ENCODE peak calls at places on chromosomes 12 and 14, in six cellular contexts. K is fibroblast of lung, R is pancreas, M is heart left ventricle, N is K562, C is thoracic aorta. O is an unnamed sample. For H3K4me1, the result is how much of the 10 kb centered on the place peaks cover.

GRCh38 chr12:124869011-124869665 is 5.5 kb upstream of the SCARB1 start:
- DNase-seq in N (peak), M (no peak), C (no peak), R (no peak), K (no peak), O (no peak)

GRCh38 chr12:100187068-100187467 is 13.5 kb upstream of the ACTR6 start:
- DNase-seq in K (no peak), M (no peak), R (no peak), C (no peak), N (no peak), O (no peak)

GRCh38 chr14:102922490-102923200 is at the start of gene AMN:
- DNase-seq in C (no peak), K (no peak), N (peak), R (no peak), M (peak), O (no peak)

GRCh38 chr12:59844775-59845174 is 248.9 kb downstream of the SLC16A7 start:
- DNase-seq in M (no peak), N (no peak), C (no peak), K (no peak), R (no peak), O (no peak)

GRCh38 chr14:62209287-62209899 is 447.2 kb downstream of the SNAPC1 start:
- DNase-seq in R (no peak), K (peak), N (no peak), C (no peak), M (no peak), O (no peak)

GRCh38 chr12:44078273-44078672 is 242.4 kb downstream of the TMEM117 start:
- DNase-seq in C (no peak), M (no peak), R (no peak), N (no peak), K (no peak), O (no peak)

GRCh38 chr12:74365178-74365964 is 172.3 kb upstream of the ATXN7L3B start:
- DNase-seq in R (no peak), K (peak), N (peak), M (no peak), C (no peak), O (peak)

GRCh38 chr14:53109028-53109687 is 44.0 kb downstream of the DDHD1 start:
- DNase-seq in N (no peak), K (no peak), C (no peak), R (no peak), M (no peak), O (peak)

GRCh38 chr12:113244015-113244983 is 23.0 kb downstream of the TPCN1 start:
- DNase-seq in C (no peak), R (peak), N (no peak), K (no peak), M (peak), O (no peak)

GRCh38 chr12:108635997-108636808 is 2.5 kb upstream of the SELPLG start:
- DNase-seq in C (no peak), N (no peak), R (no peak), K (no peak), M (no peak), O (peak)

GRCh38 chr12:102484017-102484731 is 3.8 kb upstream of the IGF1 start:
- DNase-seq in C (no peak), R (peak), K (peak), N (peak), M (no peak), O (peak)

GRCh38 chr12:113214938-113215400 is 6.3 kb upstream of the TPCN1 start:
- DNase-seq in C (no peak), M (no peak), K (peak), N (no peak), R (no peak), O (peak)

GRCh38 chr12:116317986-116318737 is 40.7 kb upstream of the MED13L start:
- DNase-seq in R (peak), M (no peak), N (no peak), C (no peak), K (peak), O (no peak)

GRCh38 chr12:113838896-113839295 is 127.2 kb downstream of the RBM19 start:
- DNase-seq in K (no peak), C (no peak), N (no peak), M (no peak), R (no peak), O (no peak)

GRCh38 chr14:75812592-75812991 is 151.5 kb downstream of the TTLL5 start:
- DNase-seq in R (no peak), K (no peak), C (no peak), N (no peak), M (no peak), O (no peak)

GRCh38 chr12:52119398-52120254 is 40.1 kb downstream of the SMIM41 start:
- DNase-seq in R (peak), C (no peak), M (no peak), N (peak), K (peak), O (peak)

GRCh38 chr12:3303410-3304136 is 187.4 kb upstream of the PRMT8 start:
- DNase-seq in R (peak), M (no peak), N (no peak), K (peak), C (no peak), O (no peak)

GRCh38 chr12:11941601-11942360 is 129.0 kb upstream of the BCL2L14 start:
- DNase-seq in C (no peak), M (no peak), R (no peak), K (peak), N (no peak), O (no peak)

GRCh38 chr12:20367731-20368652 is at the start of gene PDE3A:
- DNase-seq in K (peak), R (peak), C (no peak), M (peak), N (no peak), O (no peak)

DNA sequence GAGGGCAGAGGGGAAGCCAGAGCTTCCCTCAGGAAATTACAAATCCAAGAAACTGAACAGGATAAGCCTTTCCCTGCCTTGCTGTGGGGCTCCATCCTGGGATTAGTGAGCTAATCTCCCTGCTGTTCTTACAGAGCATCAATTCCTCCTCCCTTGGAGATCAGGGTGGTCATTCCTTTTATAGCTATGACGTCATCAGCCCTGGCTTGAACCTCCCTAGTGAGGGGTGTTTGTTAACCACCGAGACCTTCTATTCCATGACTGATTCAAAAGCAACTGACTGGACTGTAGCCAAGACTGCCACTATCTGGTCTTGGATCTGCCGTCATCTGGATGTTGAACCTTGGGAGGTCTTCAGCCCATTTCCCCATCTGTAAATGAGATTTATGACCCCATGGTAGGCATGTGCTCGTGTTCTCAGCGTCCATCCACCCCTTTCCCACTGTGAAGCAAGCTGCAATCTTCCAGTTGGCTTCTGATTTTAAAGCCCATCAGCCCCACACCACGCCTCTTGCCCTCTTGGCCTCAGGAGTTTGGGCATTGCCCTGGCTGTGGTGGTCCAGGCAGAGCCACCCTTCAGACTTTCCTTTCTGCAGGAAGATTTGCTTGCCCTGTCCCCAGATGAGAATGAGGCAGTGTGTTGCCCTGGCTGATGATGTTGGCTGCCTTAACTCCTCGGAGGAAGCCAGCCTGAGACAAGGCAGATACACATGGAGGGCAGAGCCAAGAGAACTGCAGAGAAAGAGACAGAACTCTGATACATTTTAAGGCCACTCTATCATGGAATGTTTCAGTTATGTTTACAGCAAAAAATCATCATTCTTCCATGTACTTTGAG is 59.6 kb upstream of the ACTN1 start:
- DNase-seq in N (no peak), C (no peak), R (no peak), K (peak), M (no peak), O (no peak)
- H3K27ac ChIP-seq in N (no peak), C (peak), R (no peak), K (peak), M (peak), O (no peak)

DNA sequence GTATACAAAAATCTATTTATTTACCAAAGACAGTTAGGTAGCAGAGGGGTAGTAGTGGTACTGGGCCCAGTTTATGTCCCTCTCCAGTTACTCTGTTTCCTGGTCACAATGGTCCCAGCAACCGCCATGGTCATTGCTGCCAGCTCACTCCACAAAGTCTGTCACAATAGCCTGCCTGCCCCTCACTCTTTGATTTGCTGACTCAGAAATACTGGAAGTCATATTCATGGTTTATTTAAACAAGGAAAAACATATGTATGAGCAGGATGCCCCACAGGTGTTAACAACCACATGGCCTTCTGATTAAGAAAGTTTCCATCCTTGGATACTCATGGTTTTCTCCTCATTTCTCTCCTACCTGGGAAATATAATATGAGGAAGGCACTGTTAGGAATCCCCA is 49.2 kb downstream of the TSHR start:
- DNase-seq in K (no peak), R (no peak), C (no peak), N (no peak), M (no peak), O (no peak)
- H3K4me1 ChIP-seq in K (under half), R (under half), C (under half), N (under half), M (under half), O (under half)

DNA sequence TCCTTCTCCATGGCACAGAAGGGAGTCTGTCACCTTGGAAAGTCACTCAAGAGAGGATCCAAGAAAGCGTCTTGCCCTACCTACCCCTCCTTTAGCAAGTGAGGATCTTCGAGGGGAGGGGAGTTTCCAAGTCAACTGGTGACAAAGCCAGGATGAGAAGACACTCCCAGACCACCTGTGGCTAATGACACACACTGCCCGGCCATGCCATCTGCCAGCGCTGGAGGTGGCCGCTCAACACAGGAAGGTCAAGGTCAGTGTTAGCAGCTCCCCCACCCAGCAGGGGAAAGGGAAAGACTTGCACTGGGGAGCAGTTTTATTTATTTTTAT is 41.3 kb downstream of the ELK3 start:
- DNase-seq in K (no peak), R (no peak), M (no peak), C (no peak), N (no peak), O (no peak)
- H3K27ac ChIP-seq in K (peak), R (no peak), M (peak), C (no peak), N (no peak), O (no peak)

GRCh38 chr12:55966408-55967281 is at the start of gene CDK2:
- DNase-seq in K (peak), C (peak), N (peak), M (peak), R (peak), O (peak)

GRCh38 chr12:55969356-55969755 is 2.7 kb downstream of the CDK2 start:
- DNase-seq in M (no peak), C (no peak), K (no peak), N (no peak), R (no peak), O (no peak)

GRCh38 chr12:55965941-55966407 is at the start of gene PMEL:
- DNase-seq in M (no peak), K (no peak), C (no peak), N (no peak), R (no peak), O (peak)

GRCh38 chr12:55963760-55964159 is 2.1 kb downstream of the PMEL start:
- DNase-seq in M (no peak), N (no peak), C (no peak), K (no peak), R (no peak), O (no peak)

GRCh38 chr12:55965240-55965639 is 602 bp downstream of the PMEL start:
- DNase-seq in C (no peak), M (no peak), R (no peak), N (no peak), K (no peak), O (no peak)
- H3K4me1 ChIP-seq in C (under half), M (under half), R (under half), N (under half), K (under half), O (under half)

GRCh38 chr12:47752121-47752520 is 6.6 kb downstream of the RAPGEF3 start:
- DNase-seq in R (no peak), M (peak), N (no peak), C (no peak), K (no peak), O (no peak)
- H3K27ac ChIP-seq in R (no peak), M (peak), N (no peak), C (peak), K (peak), O (no peak)

DNA sequence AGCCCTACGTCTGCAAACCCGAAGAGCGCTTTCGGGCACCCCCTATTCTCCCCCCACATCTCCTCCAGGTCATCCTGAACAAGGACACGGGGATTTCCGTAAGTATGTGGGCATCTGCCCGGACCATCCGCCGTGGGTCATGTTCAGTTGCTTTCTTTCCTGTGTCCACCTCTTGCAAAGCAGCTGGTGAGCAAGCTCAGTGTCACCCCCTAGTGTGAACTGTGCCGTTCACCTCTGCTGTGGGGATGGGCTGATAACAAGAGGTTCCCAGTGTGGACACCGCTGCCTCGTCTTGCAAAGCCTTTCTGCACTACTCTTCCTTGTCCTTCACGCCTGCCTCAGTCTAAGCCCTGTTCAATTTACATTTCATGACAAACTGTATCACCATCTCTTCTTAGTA is 8.6 kb downstream of the PRKAB1 start:
- DNase-seq in N (no peak), K (no peak), M (no peak), C (no peak), R (no peak), O (no peak)
- H3K4me1 ChIP-seq in N (under half), K (under half), M (under half), C (under half), R (under half), O (under half)

DNA sequence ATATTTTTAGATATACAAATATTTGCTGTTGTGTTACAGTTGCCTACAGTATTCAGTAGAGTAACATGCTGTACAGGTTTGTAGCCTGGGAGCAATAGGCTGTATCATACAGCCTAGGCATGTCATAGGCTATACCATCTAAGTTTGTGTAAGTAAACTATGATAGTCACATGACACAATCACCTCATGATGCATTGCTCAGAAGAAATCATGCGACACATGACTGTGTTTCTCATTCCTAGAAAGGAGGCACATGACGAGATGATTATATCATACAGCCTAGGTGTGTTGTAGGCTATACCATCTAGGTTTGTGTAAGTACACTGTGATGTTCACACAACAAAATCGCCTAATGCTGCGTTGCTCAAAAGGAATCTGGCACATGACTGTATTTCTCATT is 31.9 kb downstream of the NOPCHAP1 start:
- DNase-seq in C (no peak), R (no peak), K (no peak), M (no peak), N (no peak), O (no peak)
- H3K27ac ChIP-seq in C (no peak), R (no peak), K (no peak), M (no peak), N (no peak), O (no peak)

GRCh38 chr14:22800356-22800755 is 14.9 kb downstream of the SLC7A7 start:
- DNase-seq in C (no peak), R (no peak), M (no peak), N (no peak), K (no peak), O (no peak)
- H3K4me1 ChIP-seq in C (under half), R (under half), M (under half), N (under half), K (under half), O (under half)

GRCh38 chr12:24071842-24072241 is 122.4 kb upstream of the SOX5 start:
- DNase-seq in R (no peak), N (no peak), K (no peak), M (no peak), C (no peak), O (no peak)
- H3K27ac ChIP-seq in R (no peak), N (no peak), K (no peak), M (no peak), C (no peak), O (no peak)

DNA sequence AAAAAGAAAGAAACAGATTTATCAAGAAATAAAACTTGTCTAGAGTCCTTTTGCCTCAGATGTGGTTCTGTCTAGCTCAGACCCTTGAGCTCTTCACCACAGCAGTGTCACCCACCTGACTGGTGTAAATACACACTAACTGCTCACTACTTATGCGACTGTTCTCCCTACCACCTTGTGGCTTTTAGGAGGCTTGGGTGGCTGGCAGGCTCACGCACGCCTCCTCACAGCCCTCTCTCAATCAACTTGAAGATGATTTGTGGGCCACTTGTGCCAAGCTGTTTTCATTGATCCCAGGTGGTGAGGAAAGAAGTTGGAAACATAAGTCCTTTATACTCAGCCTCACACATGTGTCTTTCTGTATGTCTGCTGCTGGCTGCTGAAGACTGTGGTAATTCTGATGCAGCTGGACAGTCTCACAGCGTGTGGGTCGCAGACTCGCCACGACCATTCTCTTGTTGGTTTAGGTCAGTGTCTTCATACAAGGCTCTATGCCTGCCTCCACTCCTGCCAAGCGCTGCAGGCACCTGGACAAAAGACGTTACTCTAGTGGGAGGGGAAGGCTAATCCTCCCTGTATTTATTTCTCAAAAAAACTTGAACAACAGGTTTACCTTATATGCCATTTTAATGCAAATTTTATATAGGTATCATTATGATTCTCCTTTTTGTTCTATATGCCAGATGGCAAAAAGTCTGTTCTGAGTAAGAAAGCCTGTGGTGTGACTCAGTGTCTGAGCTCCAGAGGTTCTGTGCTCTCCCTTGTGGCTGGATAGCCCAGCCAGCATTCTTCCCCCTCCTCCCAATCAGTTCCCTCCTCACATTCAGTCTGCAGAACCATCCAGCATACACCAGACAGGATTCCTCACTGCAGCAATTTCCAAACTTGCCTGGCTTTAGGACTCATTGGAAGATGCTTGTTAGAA is 115.5 kb downstream of the DIP2B start:
- DNase-seq in M (no peak), N (no peak), K (peak), R (no peak), C (no peak), O (no peak)
- H3K4me1 ChIP-seq in M (under half), N (under half), K (under half), R (under half), C (under half), O (half or more)